ENCODE peak calls at places on chromosomes 12 and 14, in six cellular contexts. One of them, this sample, is unnamed.

GRCh38 chr14:76777721-76778120 is 16.5 kb downstream of the VASH1 start:
- DNase-seq in lower leg skin: peak
- DNase-seq in astrocyte of the spinal cord: no peak
- DNase-seq in H9: peak
- DNase-seq in AG08396: no peak
- DNase-seq in activated CD4-positive, alpha-beta T cell treated with anti-CD3 and anti-CD28 coated beads for 48 hours: no peak
- DNase-seq in this sample: no peak

GRCh38 chr14:77181603-77182437 is at the start of gene TMEM63C:
- DNase-seq in lower leg skin: no peak
- DNase-seq in astrocyte of the spinal cord: no peak
- DNase-seq in H9: peak
- DNase-seq in AG08396: no peak
- DNase-seq in activated CD4-positive, alpha-beta T cell treated with anti-CD3 and anti-CD28 coated beads for 48 hours: peak
- DNase-seq in this sample: peak

GRCh38 chr14:73468808-73469386 is 10.6 kb upstream of the NUMB start:
- DNase-seq in lower leg skin: no peak
- DNase-seq in astrocyte of the spinal cord: no peak
- DNase-seq in H9: no peak
- DNase-seq in AG08396: no peak
- DNase-seq in activated CD4-positive, alpha-beta T cell treated with anti-CD3 and anti-CD28 coated beads for 48 hours: no peak
- DNase-seq in this sample: no peak

GRCh38 chr12:89189448-89189847 is 162.9 kb downstream of the DUSP6 start:
- DNase-seq in lower leg skin: no peak
- DNase-seq in astrocyte of the spinal cord: no peak
- DNase-seq in H9: no peak
- DNase-seq in AG08396: no peak
- DNase-seq in activated CD4-positive, alpha-beta T cell treated with anti-CD3 and anti-CD28 coated beads for 48 hours: no peak
- DNase-seq in this sample: no peak

GRCh38 chr14:68733086-68733621 is 59.7 kb downstream of the ZFP36L1 start:
- DNase-seq in lower leg skin: no peak
- DNase-seq in astrocyte of the spinal cord: no peak
- DNase-seq in H9: no peak
- DNase-seq in AG08396: no peak
- DNase-seq in activated CD4-positive, alpha-beta T cell treated with anti-CD3 and anti-CD28 coated beads for 48 hours: peak
- DNase-seq in this sample: no peak

GRCh38 chr12:15772405-15773018 is 16.7 kb downstream of the EPS8 start:
- DNase-seq in lower leg skin: no peak
- DNase-seq in astrocyte of the spinal cord: no peak
- DNase-seq in H9: no peak
- DNase-seq in AG08396: no peak
- DNase-seq in activated CD4-positive, alpha-beta T cell treated with anti-CD3 and anti-CD28 coated beads for 48 hours: no peak
- DNase-seq in this sample: peak

GRCh38 chr12:57456145-57456700 is 1.1 kb downstream of the INHBE start:
- DNase-seq in lower leg skin: no peak
- DNase-seq in astrocyte of the spinal cord: peak
- DNase-seq in H9: peak
- DNase-seq in AG08396: peak
- DNase-seq in activated CD4-positive, alpha-beta T cell treated with anti-CD3 and anti-CD28 coated beads for 48 hours: peak
- DNase-seq in this sample: peak

GRCh38 chr12:14362347-14362746 is 3.1 kb upstream of the ATF7IP start:
- DNase-seq in lower leg skin: no peak
- DNase-seq in astrocyte of the spinal cord: no peak
- DNase-seq in H9: no peak
- DNase-seq in AG08396: no peak
- DNase-seq in activated CD4-positive, alpha-beta T cell treated with anti-CD3 and anti-CD28 coated beads for 48 hours: no peak
- DNase-seq in this sample: no peak

GRCh38 chr12:106342397-106343212 is 14.9 kb upstream of the POLR3B start:
- DNase-seq in lower leg skin: peak
- DNase-seq in astrocyte of the spinal cord: peak
- DNase-seq in H9: no peak
- DNase-seq in AG08396: peak
- DNase-seq in activated CD4-positive, alpha-beta T cell treated with anti-CD3 and anti-CD28 coated beads for 48 hours: no peak
- DNase-seq in this sample: no peak

GRCh38 chr12:94488449-94488848 is 28.8 kb upstream of the CEP83 start:
- DNase-seq in lower leg skin: no peak
- DNase-seq in astrocyte of the spinal cord: peak
- DNase-seq in H9: no peak
- DNase-seq in AG08396: no peak
- DNase-seq in activated CD4-positive, alpha-beta T cell treated with anti-CD3 and anti-CD28 coated beads for 48 hours: no peak
- DNase-seq in this sample: no peak